ENCODE peak calls at places on chromosomes 4 and X, in eight cellular contexts. H is HCEC 1CT, V is posterior vena cava, F is GM12864, N is fibroblast of lung, L is B cell, O is NT2/D1, B is NCI-H2081. M is an unnamed sample.

GRCh38 chr4:156763511-156763910 is 208.1 kb downstream of the PDGFC start:
- DNase-seq in F (no peak), V (no peak), H (peak), N (peak), L (no peak), O (no peak), B (peak), M (no peak)

GRCh38 chr4:88746186-88746585 is 48.6 kb upstream of the NAP1L5 start:
- DNase-seq in L (no peak), O (no peak), F (no peak), N (no peak), B (no peak), H (no peak), V (no peak), M (no peak)

GRCh38 chrX:103941201-103941975 is 21.0 kb upstream of the TMSB15B start:
- DNase-seq in O (no peak), B (peak), L (no peak), F (no peak), H (peak), V (no peak), N (peak), M (no peak)

GRCh38 chr4:185583813-185584212 is 48.5 kb upstream of the PDLIM3 start:
- DNase-seq in O (no peak), V (no peak), F (no peak), B (no peak), H (no peak), L (no peak), N (no peak), M (no peak)

GRCh38 chrX:858542-859078 is 228.0 kb downstream of the SHOX start:
- DNase-seq in F (no peak), N (no peak), L (no peak), V (no peak), O (no peak), H (no peak), B (no peak), M (no peak)

GRCh38 chr4:158768577-158769174 is at the start of gene FNIP2:
- DNase-seq in F (no peak), L (peak), H (peak), B (peak), V (peak), N (peak), O (peak), M (no peak)

GRCh38 chrX:110346681-110347080 is 12.0 kb upstream of the RTL9 start:
- DNase-seq in F (no peak), N (peak), H (peak), L (no peak), B (no peak), O (no peak), V (no peak), M (no peak)

GRCh38 chrX:87517571-87518141 is at the start of gene KLHL4:
- DNase-seq in N (peak), V (no peak), B (peak), F (no peak), H (no peak), L (no peak), O (peak), M (no peak)

GRCh38 chr4:59217910-59218631 is 1982.1 kb upstream of the ADGRL3 start:
- DNase-seq in H (no peak), N (no peak), O (no peak), V (no peak), F (no peak), B (no peak), L (no peak), M (no peak)

GRCh38 chr4:9979101-9979815 is 42.0 kb downstream of the SLC2A9 start:
- DNase-seq in F (no peak), O (peak), B (peak), V (no peak), N (no peak), H (no peak), L (no peak), M (no peak)

GRCh38 chr4:175298119-175298518 is 380.0 kb downstream of the ADAM29 start:
- DNase-seq in F (no peak), H (peak), L (no peak), O (no peak), N (peak), B (no peak), V (no peak), M (no peak)

GRCh38 chr4:70712150-70712549 is 9.6 kb upstream of the RUFY3 start:
- DNase-seq in B (no peak), V (no peak), L (no peak), F (no peak), N (peak), H (no peak), O (no peak), M (no peak)

GRCh38 chrX:53320543-53321215 is 39.3 kb upstream of the IQSEC2 start:
- DNase-seq in N (no peak), O (no peak), L (peak), V (peak), F (no peak), H (no peak), B (no peak), M (no peak)

GRCh38 chrX:116413273-116413672 is 23.1 kb upstream of the SLC6A14 start:
- DNase-seq in H (no peak), F (no peak), V (no peak), O (no peak), B (no peak), L (no peak), N (no peak), M (no peak)

GRCh38 chrX:1430451-1430850 is 22.3 kb downstream of the ASMTL start:
- DNase-seq in N (no peak), L (no peak), O (no peak), B (no peak), H (no peak), V (peak), F (no peak), M (no peak)

GRCh38 chr4:47713156-47713834 is 124.6 kb downstream of the CORIN start:
- DNase-seq in V (no peak), H (no peak), N (no peak), B (no peak), L (no peak), F (no peak), O (no peak), M (no peak)

GRCh38 chr4:110172972-110173371 is 25.4 kb downstream of the ELOVL6 start:
- DNase-seq in F (no peak), H (no peak), B (peak), N (no peak), L (no peak), V (no peak), O (no peak), M (no peak)

GRCh38 chr4:181418491-181418890 is 824.7 kb upstream of the TENM3 start:
- DNase-seq in L (no peak), H (no peak), V (no peak), O (no peak), F (no peak), B (peak), N (no peak), M (no peak)

GRCh38 chrX:18895157-18895952 is 88.6 kb downstream of the PHKA2 start:
- DNase-seq in L (no peak), H (peak), N (no peak), F (no peak), O (no peak), B (no peak), V (no peak), M (no peak)

GRCh38 chr4:150305995-150306394 is 227.8 kb downstream of the DCLK2 start:
- DNase-seq in V (no peak), L (no peak), H (peak), O (no peak), N (peak), B (no peak), F (no peak), M (no peak)

GRCh38 chrX:130578906-130579305 is 177.1 kb downstream of the RBMX2 start:
- DNase-seq in O (no peak), V (no peak), B (no peak), F (no peak), L (no peak), H (peak), N (no peak), M (no peak)

GRCh38 chr4:101277661-101278060 is 69.7 kb downstream of the PPP3CA start:
- DNase-seq in N (peak), L (no peak), O (no peak), H (peak), V (no peak), F (no peak), B (no peak), M (no peak)

GRCh38 chrX:110156167-110156754 is 153.3 kb downstream of the TMEM164 start:
- DNase-seq in N (no peak), V (no peak), H (no peak), O (no peak), F (no peak), B (peak), L (no peak), M (no peak)

GRCh38 chr4:80566203-80566872 is 230.8 kb downstream of the CFAP299 start:
- DNase-seq in O (no peak), B (peak), H (no peak), V (no peak), L (no peak), N (no peak), F (no peak), M (no peak)

M was measured in GM12878.